ENCODE peak calls at places on chromosome 13, in four cellular contexts. U, C, O and S are unnamed samples.
A peak's percentile ranks its signal among the peaks of the same experiment; 100 is the strongest.

GRCh38 chr13:113902956-113903355 is 39.1 kb upstream of the GAS6 start:
- DNase-seq in U (peak; percentile 48), C (no peak), O (no peak), S (no peak)

GRCh38 chr13:109764045-109764444 is 22.3 kb downstream of the IRS2 start:
- DNase-seq in U (no peak), C (no peak), O (no peak), S (no peak)

GRCh38 chr13:106986687-106987434 is 418.9 kb upstream of the ARGLU1 start:
- DNase-seq in U (no peak), C (no peak), O (no peak), S (no peak)

GRCh38 chr13:48750588-48751383 is 97.1 kb downstream of the CYSLTR2 start:
- DNase-seq in U (no peak), C (no peak), O (no peak), S (no peak)

GRCh38 chr13:102504002-102504401 is 92.8 kb upstream of the TPP2 start:
- DNase-seq in U (no peak), C (no peak), O (no peak), S (no peak)

GRCh38 chr13:70817571-70817970 is 709.3 kb upstream of the KLHL1 start:
- DNase-seq in U (no peak), C (no peak), O (no peak), S (no peak)

GRCh38 chr13:48653074-48654054 is at the start of gene CYSLTR2:
- DNase-seq in U (no peak), C (peak; percentile 8), O (peak; percentile 86), S (no peak)

GRCh38 chr13:72041165-72041564 is 174.2 kb upstream of the DACH1 start:
- DNase-seq in U (no peak), C (no peak), O (no peak), S (no peak)

GRCh38 chr13:72255908-72256307 is 388.9 kb upstream of the DACH1 start:
- DNase-seq in U (no peak), C (no peak), O (no peak), S (no peak)

GRCh38 chr13:27131202-27131623 is 40.4 kb downstream of the USP12 start:
- DNase-seq in U (no peak), C (peak; percentile 61), O (peak; percentile 63), S (peak; percentile 75)

GRCh38 chr13:112456138-112457056 is 80.2 kb downstream of the SPACA7 start:
- DNase-seq in U (no peak), C (no peak), O (no peak), S (no peak)

GRCh38 chr13:46665630-46666482 is 112.9 kb downstream of the LRCH1 start:
- DNase-seq in U (no peak), C (no peak), O (no peak), S (no peak)

GRCh38 chr13:99434258-99434788 is 66.9 kb upstream of the TM9SF2 start:
- DNase-seq in U (no peak), C (peak; percentile 58), O (peak; percentile 87), S (no peak)

GRCh38 chr13:102702965-102703720 is 8.3 kb upstream of the METTL21C start:
- DNase-seq in U (no peak), C (no peak), O (no peak), S (no peak)